ENCODE peak calls at places on chromosome 15, in nine cellular contexts. Z, D, V, Y, O, S, K, N and A are unnamed samples.

GRCh38 chr15:72925661-72926060 is 126.6 kb upstream of the NEO1 start:
- DNase-seq in N (no peak), O (no peak), D (no peak), K (no peak), S (no peak), Y (no peak), V (no peak), Z (no peak), A (no peak)

GRCh38 chr15:100704281-100705055 is 102.1 kb downstream of the ASB7 start:
- DNase-seq in O (no peak), Z (no peak), N (no peak), K (no peak), D (no peak), S (no peak), Y (no peak), V (no peak), A (no peak)

GRCh38 chr15:72222433-72222832 is 8.6 kb downstream of the PKM start:
- DNase-seq in K (no peak), N (no peak), D (no peak), O (no peak), Y (no peak), Z (no peak), V (peak; percentile 84), S (peak; percentile 57), A (no peak)

GRCh38 chr15:60751985-60752952 is 273.3 kb upstream of the ICE2 start:
- DNase-seq in O (peak; percentile 96), D (no peak), S (peak; percentile 49), Y (no peak), V (peak; percentile 27), N (no peak), K (no peak), Z (no peak), A (no peak)

GRCh38 chr15:25066708-25067107 is 111.9 kb downstream of the SNRPN start:
- DNase-seq in N (no peak), Z (no peak), K (no peak), O (no peak), D (no peak), S (no peak), V (no peak), Y (no peak), A (no peak)

GRCh38 chr15:54250351-54250750 is 272.1 kb downstream of the UNC13C start:
- DNase-seq in N (no peak), O (no peak), V (no peak), K (no peak), Z (no peak), D (no peak), Y (no peak), S (no peak), A (no peak)

GRCh38 chr15:78051622-78052405 is 25.7 kb downstream of the TBC1D2B start:
- DNase-seq in Z (no peak), D (no peak), Y (no peak), N (no peak), O (no peak), K (peak; percentile 43), V (no peak), S (peak; percentile 57), A (peak; percentile 14)

GRCh38 chr15:41241251-41241964 is 10.3 kb downstream of the CHP1 start:
- DNase-seq in Z (no peak), O (peak; percentile 91), V (no peak), Y (no peak), S (peak; percentile 66), D (no peak), K (no peak), N (no peak), A (peak; percentile 40)

GRCh38 chr15:83846847-83847246 is 192.9 kb downstream of the ADAMTSL3 start:
- DNase-seq in S (no peak), N (no peak), D (no peak), O (no peak), K (no peak), Z (no peak), Y (no peak), V (no peak), A (no peak)

GRCh38 chr15:65646486-65646885 is 24.7 kb downstream of the SLC24A1 start:
- DNase-seq in V (no peak), S (no peak), Z (no peak), O (no peak), Y (no peak), N (no peak), K (no peak), D (no peak), A (no peak)

GRCh38 chr15:63915209-63915887 is 81.6 kb upstream of the HERC1 start:
- DNase-seq in D (no peak), V (no peak), S (peak; percentile 51), Z (no peak), Y (no peak), K (no peak), N (no peak), O (no peak), A (no peak)

GRCh38 chr15:90884719-90885431 is 571 bp downstream of the FES start:
- DNase-seq in N (no peak), Y (no peak), Z (no peak), D (no peak), K (no peak), V (no peak), O (no peak), S (no peak), A (no peak)

GRCh38 chr15:67836955-67837354 is 2.9 kb downstream of the RNU6-1 start:
- DNase-seq in D (no peak), K (no peak), N (no peak), S (no peak), Z (no peak), O (no peak), V (no peak), Y (no peak), A (no peak)

GRCh38 chr15:67835349-67836133 is 4.3 kb downstream of the RNU6-1 start:
- DNase-seq in Z (no peak), S (no peak), Y (no peak), K (no peak), D (no peak), V (no peak), N (no peak), O (no peak), A (no peak)

GRCh38 chr15:67836477-67836876 is 3.4 kb downstream of the RNU6-1 start:
- DNase-seq in K (peak; percentile 73), Z (no peak), S (no peak), D (no peak), N (no peak), Y (no peak), V (peak; percentile 40), O (no peak), A (no peak)

GRCh38 chr15:67834593-67835348 is 5.1 kb downstream of the RNU6-1 start:
- DNase-seq in Z (no peak), V (no peak), D (no peak), O (no peak), Y (no peak), K (no peak), N (no peak), S (no peak), A (no peak)

DNA sequence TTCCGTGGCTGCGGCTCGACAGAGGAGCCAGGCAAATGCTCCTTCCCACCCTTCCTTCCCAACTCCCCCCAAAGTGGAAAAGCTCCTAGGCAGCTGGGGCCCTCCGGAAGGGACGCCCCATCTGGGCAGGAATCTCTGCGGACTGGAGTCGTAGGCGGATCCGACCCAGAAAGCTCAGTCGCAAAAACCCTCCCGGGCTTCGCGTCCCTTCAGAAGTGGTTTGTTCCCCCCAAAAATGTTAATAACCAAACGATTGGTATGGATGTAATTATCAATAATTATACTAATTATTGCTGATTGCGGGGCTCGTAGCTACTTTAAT is 3.8 kb downstream of the RNU6-1 start:
- DNase-seq in K (no peak), D (no peak), N (no peak), Z (no peak), S (no peak), Y (no peak), V (no peak), O (no peak), A (no peak)
- H3K4me1 ChIP-seq in K (peaks cover 70% of the 10 kb centered on the region), D (peaks cover 60% of the 10 kb centered on the region), N (peaks cover 38% of the 10 kb centered on the region), Z (peaks cover 24% of the 10 kb centered on the region), S (peaks cover 62% of the 10 kb centered on the region), Y (peaks cover 35% of the 10 kb centered on the region), V (peaks cover 22% of the 10 kb centered on the region), O (peaks cover 54% of the 10 kb centered on the region), A (peaks cover 2% of the 10 kb centered on the region)

DNA sequence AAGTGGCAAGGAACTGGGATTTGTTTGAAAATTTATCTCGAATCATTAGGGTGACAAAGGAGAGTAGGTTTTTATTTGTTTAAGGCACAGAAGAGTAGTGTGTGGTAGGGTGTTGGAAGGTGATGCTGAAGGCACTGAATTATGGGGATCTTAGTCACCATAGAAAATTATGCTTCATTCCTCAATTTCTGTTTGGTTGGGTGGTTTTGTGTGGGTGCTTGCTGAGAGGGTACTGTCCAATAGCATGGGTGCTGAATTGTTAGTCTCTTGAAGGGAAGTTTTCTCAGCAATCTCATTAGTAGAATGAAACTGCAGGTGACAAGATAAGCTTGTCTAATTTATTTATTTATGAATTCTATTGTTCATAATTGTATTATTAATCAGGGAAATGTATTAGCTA is 610.9 kb downstream of the AGBL1 start:
- DNase-seq in Z (no peak), N (no peak), V (no peak), O (no peak), D (no peak), K (no peak), S (no peak), Y (no peak), A (peak; percentile 3)
- H3K4me1 ChIP-seq in Z (no peaks in the 10 kb centered on the region), N (no peaks in the 10 kb centered on the region), V (no peaks in the 10 kb centered on the region), O (no peaks in the 10 kb centered on the region), D (no peaks in the 10 kb centered on the region), K (no peaks in the 10 kb centered on the region), S (no peaks in the 10 kb centered on the region), Y (no peaks in the 10 kb centered on the region), A (no peaks in the 10 kb centered on the region)

GRCh38 chr15:37109952-37110630 is 9.7 kb upstream of the MEIS2 start:
- DNase-seq in N (no peak), Y (no peak), K (no peak), V (peak; percentile 64), O (no peak), D (no peak), Z (peak; percentile 77), S (peak; percentile 55), A (no peak)
- H3K4me1 ChIP-seq in N (peaks cover 13% of the 10 kb centered on the region), Y (no peaks in the 10 kb centered on the region), K (no peaks in the 10 kb centered on the region), V (no peaks in the 10 kb centered on the region), O (peaks cover 33% of the 10 kb centered on the region), D (peaks cover 39% of the 10 kb centered on the region), Z (no peaks in the 10 kb centered on the region), S (peaks cover 20% of the 10 kb centered on the region), A (no peaks in the 10 kb centered on the region)

GRCh38 chr15:52008326-52008697 is 10.7 kb upstream of the MAPK6 start:
- DNase-seq in V (no peak), K (no peak), Z (no peak), O (no peak), S (no peak), N (no peak), D (no peak), Y (no peak), A (no peak)

GRCh38 chr15:52010633-52011595 is 8.1 kb upstream of the MAPK6 start:
- DNase-seq in S (no peak), O (peak; percentile 39), D (no peak), Y (no peak), V (peak; percentile 40), K (no peak), N (peak; percentile 89), Z (no peak), A (no peak)

GRCh38 chr15:52005748-52006701 is 13.0 kb upstream of the MAPK6 start:
- DNase-seq in V (no peak), D (no peak), S (peak; percentile 14), N (no peak), K (no peak), Y (no peak), O (peak; percentile 70), Z (no peak), A (no peak)

GRCh38 chr15:52006702-52007340 is 12.2 kb upstream of the MAPK6 start:
- DNase-seq in Y (no peak), O (no peak), D (no peak), S (peak; percentile 11), Z (no peak), K (no peak), N (no peak), V (no peak), A (no peak)

GRCh38 chr15:52008698-52009434 is 10.2 kb upstream of the MAPK6 start:
- DNase-seq in Y (no peak), V (no peak), Z (no peak), D (no peak), N (peak; percentile 47), S (no peak), O (peak; percentile 97), K (peak; percentile 47), A (no peak)
- H3K4me1 ChIP-seq in Y (peaks cover 7% of the 10 kb centered on the region), V (peaks cover 19% of the 10 kb centered on the region), Z (peaks cover 16% of the 10 kb centered on the region), D (peaks cover 19% of the 10 kb centered on the region), N (peaks cover 12% of the 10 kb centered on the region), S (peaks cover 61% of the 10 kb centered on the region), O (peaks cover 76% of the 10 kb centered on the region), K (peaks cover 42% of the 10 kb centered on the region), A (no peaks in the 10 kb centered on the region)